ENCODE peak calls at places on chromosomes 11 and 22, in six cellular contexts. J is astrocyte of the cerebellum, V is brain microvascular endothelial cell, T is fibroblast of pulmonary artery, Q is nephron progenitor cell, R is AG09309. O is an unnamed sample.
A peak's percentile ranks its signal among the peaks of the same experiment; 100 is the strongest.

GRCh38 chr11:75766449-75767227 is 1.9 kb upstream of the DGAT2 start:
- DNase-seq in J (no peak), V (no peak), T (no peak), Q (no peak), R (no peak), O (no peak)

GRCh38 chr22:44782286-44782830 is 30.0 kb downstream of the ARHGAP8 start:
- DNase-seq in J (no peak), V (no peak), T (peak; percentile 20), Q (no peak), R (no peak), O (no peak)

GRCh38 chr11:368414-369335 is 624 bp upstream of the B4GALNT4 start:
- DNase-seq in J (no peak), V (peak; percentile 7), T (no peak), Q (peak; percentile 65), R (no peak), O (no peak)

GRCh38 chr11:35009191-35009940 is 92.9 kb downstream of the PDHX start:
- DNase-seq in J (peak; percentile 91), V (no peak), T (peak; percentile 70), Q (no peak), R (peak; percentile 80), O (no peak)

GRCh38 chr22:24583221-24583971 is 9.5 kb downstream of the LRRC75B start:
- DNase-seq in J (no peak), V (no peak), T (peak; percentile 40), Q (no peak), R (no peak), O (no peak)

GRCh38 chr11:125295922-125296321 is 131.4 kb downstream of the PKNOX2 start:
- DNase-seq in J (no peak), V (no peak), T (no peak), Q (no peak), R (no peak), O (no peak)

GRCh38 chr11:72816404-72816990 is 2.3 kb downstream of the ATG16L2 start:
- DNase-seq in J (no peak), V (no peak), T (no peak), Q (no peak), R (no peak), O (no peak)

GRCh38 chr11:46120711-46121327 is 435 bp downstream of the PHF21A start:
- DNase-seq in J (no peak), V (peak; percentile 49), T (peak; percentile 83), Q (peak; percentile 49), R (no peak), O (no peak)

GRCh38 chr22:39593061-39593930 is 22.7 kb downstream of the CACNA1I start:
- DNase-seq in J (no peak), V (no peak), T (no peak), Q (no peak), R (no peak), O (no peak)

GRCh38 chr22:37907036-37907954 is 1.2 kb downstream of the MICALL1 start:
- DNase-seq in J (no peak), V (no peak), T (peak; percentile 41), Q (no peak), R (no peak), O (no peak)

GRCh38 chr22:22955866-22956535 is 68.4 kb downstream of the IGLL5 start:
- DNase-seq in J (peak; percentile 39), V (peak; percentile 48), T (peak; percentile 81), Q (peak; percentile 73), R (peak; percentile 39), O (peak; percentile 29)

GRCh38 chr11:61503135-61503770 is 5.3 kb upstream of the LRRC10B start:
- DNase-seq in J (no peak), V (no peak), T (no peak), Q (no peak), R (no peak), O (no peak)

GRCh38 chr11:108666373-108666772 is 1.5 kb downstream of the DDX10 start:
- DNase-seq in J (no peak), V (no peak), T (no peak), Q (no peak), R (no peak), O (no peak)
- TF ChIP-seq CTCF in J (no peak), V (peak; percentile 18), T (no peak), Q (no peak), R (no peak), O (no peak)

DNA sequence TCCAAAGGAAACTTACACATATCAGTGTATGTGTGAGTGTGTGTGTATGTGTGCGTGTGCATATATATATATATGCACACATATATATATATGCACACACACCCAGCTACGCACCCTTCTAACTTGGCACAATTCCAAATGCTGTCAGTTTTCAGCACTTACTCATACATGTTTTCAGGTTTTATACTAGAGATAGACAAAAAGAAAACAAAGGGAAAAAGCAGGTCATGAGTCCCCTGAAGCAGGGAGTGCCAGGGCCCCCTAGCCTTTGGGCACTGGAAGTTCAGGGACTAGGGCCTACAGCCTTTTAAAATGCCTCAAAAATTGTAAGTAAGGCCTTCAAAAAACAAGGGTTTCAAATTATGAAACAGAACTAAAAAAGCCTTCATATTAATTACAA is 265.4 kb downstream of the CADM1 start:
- DNase-seq in J (no peak), V (no peak), T (no peak), Q (no peak), R (no peak), O (no peak)
- TF ChIP-seq CTCF in J (no peak), V (peak; percentile 49), T (no peak), Q (no peak), R (no peak), O (no peak)

GRCh38 chr11:120529214-120529613 is 17.7 kb downstream of the GRIK4 start:
- DNase-seq in J (no peak), V (no peak), T (no peak), Q (no peak), R (no peak), O (no peak)

GRCh38 chr11:120525285-120526085 is 13.9 kb downstream of the GRIK4 start:
- DNase-seq in J (no peak), V (no peak), T (no peak), Q (no peak), R (no peak), O (no peak)

GRCh38 chr11:120528749-120529148 is 17.2 kb downstream of the GRIK4 start:
- DNase-seq in J (no peak), V (no peak), T (no peak), Q (no peak), R (no peak), O (no peak)

GRCh38 chr11:120526241-120526640 is 14.7 kb downstream of the GRIK4 start:
- DNase-seq in J (no peak), V (no peak), T (no peak), Q (no peak), R (no peak), O (no peak)

GRCh38 chr11:120527111-120527748 is 15.7 kb downstream of the GRIK4 start:
- DNase-seq in J (peak; percentile 38), V (no peak), T (peak; percentile 24), Q (peak; percentile 52), R (no peak), O (no peak)
- TF ChIP-seq CTCF in J (no peak), V (peak; percentile 26), T (no peak), Q (peak; percentile 27), R (no peak), O (peak; percentile 5)

GRCh38 chr22:20858615-20859416 is at the start of the genes PI4KA and SNAP29:
- DNase-seq in J (peak; percentile 92), V (peak; percentile 98), T (peak; percentile 98), Q (peak; percentile 97), R (peak; percentile 92), O (peak; percentile 97)
- TF ChIP-seq CTCF in J (no peak), V (no peak), T (no peak), Q (no peak), R (no peak), O (no peak)

O was measured in AG09319.